ENCODE peak calls at places on chromosomes 16 and 17, in six cellular contexts. R, U, Z, I, T and Y are unnamed samples.

GRCh38 chr17:47713980-47714689 is 18.9 kb upstream of the TBX21 start:
- DNase-seq in R (no peak), U (no peak), Z (no peak), I (no peak), T (no peak), Y (no peak)

GRCh38 chr16:11034005-11034404 is 89.6 kb downstream of the CLEC16A start:
- DNase-seq in R (no peak), U (peak), Z (no peak), I (no peak), T (no peak), Y (no peak)

GRCh38 chr17:73284906-73285602 is 23.4 kb upstream of the CPSF4L start:
- DNase-seq in R (no peak), U (no peak), Z (no peak), I (no peak), T (no peak), Y (no peak)

GRCh38 chr17:30271102-30271501 is 20.6 kb downstream of the BLMH start:
- DNase-seq in R (no peak), U (no peak), Z (no peak), I (no peak), T (no peak), Y (no peak)

GRCh38 chr16:17305694-17306093 is 165.1 kb downstream of the XYLT1 start:
- DNase-seq in R (peak), U (no peak), Z (no peak), I (no peak), T (no peak), Y (no peak)

GRCh38 chr16:58815188-58815888 is 81.2 kb upstream of the GOT2 start:
- DNase-seq in R (no peak), U (no peak), Z (no peak), I (no peak), T (no peak), Y (no peak)

GRCh38 chr17:74937064-74938051 is 1.7 kb downstream of the OTOP3 start:
- DNase-seq in R (no peak), U (no peak), Z (no peak), I (no peak), T (no peak), Y (no peak)

GRCh38 chr17:61486135-61487120 is 34.2 kb downstream of the TBX4 start:
- DNase-seq in R (no peak), U (peak), Z (no peak), I (no peak), T (no peak), Y (no peak)

GRCh38 chr16:80198995-80199299 is 341.8 kb upstream of the DYNLRB2 start:
- DNase-seq in R (no peak), U (no peak), Z (no peak), I (no peak), T (no peak), Y (no peak)

GRCh38 chr16:50626868-50627267 is 54.2 kb downstream of the SNX20 start:
- DNase-seq in R (no peak), U (no peak), Z (no peak), I (no peak), T (no peak), Y (no peak)

GRCh38 chr16:4313563-4314531 is 2.0 kb upstream of the GLIS2 start:
- DNase-seq in R (no peak), U (no peak), Z (no peak), I (peak), T (no peak), Y (peak)

GRCh38 chr17:29156781-29157180 is 23.4 kb downstream of the MYO18A start:
- DNase-seq in R (no peak), U (no peak), Z (no peak), I (no peak), T (no peak), Y (no peak)

GRCh38 chr17:76529643-76530488 is 7.6 kb downstream of the CYGB start:
- DNase-seq in R (no peak), U (peak), Z (no peak), I (no peak), T (no peak), Y (no peak)

GRCh38 chr16:19417640-19418039 is at the start of gene TMC5:
- DNase-seq in R (no peak), U (no peak), Z (no peak), I (no peak), T (no peak), Y (no peak)

GRCh38 chr16:66335704-66336329 is 30.7 kb upstream of the CDH5 start:
- DNase-seq in R (no peak), U (no peak), Z (no peak), I (no peak), T (no peak), Y (no peak)

GRCh38 chr16:87686697-87687570 is 78.9 kb downstream of the KLHDC4 start:
- DNase-seq in R (no peak), U (no peak), Z (no peak), I (no peak), T (no peak), Y (no peak)

GRCh38 chr17:67245694-67246397 is 850 bp upstream of the HELZ start:
- DNase-seq in R (no peak), U (no peak), Z (no peak), I (peak), T (peak), Y (peak)

GRCh38 chr17:64002658-64003525 is 4.7 kb downstream of the PRR29 start:
- DNase-seq in R (no peak), U (no peak), Z (no peak), I (no peak), T (no peak), Y (peak)

GRCh38 chr16:66578596-66579531 is at the start of gene CMTM2:
- DNase-seq in R (no peak), U (no peak), Z (no peak), I (no peak), T (no peak), Y (no peak)

GRCh38 chr17:57849163-57849873 is 526 bp downstream of the MRPS23 start:
- DNase-seq in R (peak), U (no peak), Z (no peak), I (no peak), T (no peak), Y (no peak)

GRCh38 chr17:13599808-13600398 is 1.8 kb downstream of the HS3ST3A1 start:
- DNase-seq in R (no peak), U (no peak), Z (no peak), I (no peak), T (no peak), Y (no peak)

GRCh38 chr16:10521681-10522274 is 58.6 kb downstream of the EMP2 start:
- DNase-seq in R (peak), U (peak), Z (peak), I (peak), T (no peak), Y (peak)

GRCh38 chr17:80460286-80460881 is 16.0 kb downstream of the NPTX1 start:
- DNase-seq in R (no peak), U (no peak), Z (no peak), I (no peak), T (no peak), Y (no peak)

GRCh38 chr17:64110436-64111152 is 19.4 kb downstream of the ERN1 start:
- DNase-seq in R (no peak), U (no peak), Z (no peak), I (no peak), T (no peak), Y (no peak)

GRCh38 chr16:10824111-10824893 is 5.7 kb upstream of the TVP23A start:
- DNase-seq in R (no peak), U (no peak), Z (no peak), I (no peak), T (no peak), Y (no peak)

GRCh38 chr17:57819273-57819672 is 30.6 kb downstream of the MRPS23 start:
- DNase-seq in R (no peak), U (no peak), Z (no peak), I (no peak), T (no peak), Y (no peak)

GRCh38 chr17:37177234-37177633 is 198.6 kb upstream of the C17orf78 start:
- DNase-seq in R (no peak), U (no peak), Z (no peak), I (no peak), T (no peak), Y (no peak)

GRCh38 chr17:73293480-73293911 is 18.3 kb downstream of the CDC42EP4 start:
- DNase-seq in R (no peak), U (peak), Z (no peak), I (peak), T (no peak), Y (no peak)

GRCh38 chr16:29820271-29820701 is at the start of gene MVP:
- DNase-seq in R (no peak), U (peak), Z (no peak), I (peak), T (no peak), Y (no peak)

GRCh38 chr17:79176792-79177601 is 102.4 kb downstream of the ENGASE start:
- DNase-seq in R (no peak), U (no peak), Z (no peak), I (no peak), T (no peak), Y (no peak)

GRCh38 chr16:71722801-71723536 is 1.5 kb downstream of the PHLPP2 start:
- DNase-seq in R (peak), U (peak), Z (peak), I (peak), T (peak), Y (peak)